ENCODE peak calls at places on chromosomes 4 and X, in five cellular contexts. V, N, H, R and U are unnamed samples.

GRCh38 chrX:125651426-125651825 is 331.8 kb downstream of the TEX13C start:
- DNase-seq in H (no peak), R (peak), N (no peak), V (no peak), U (no peak)

GRCh38 chrX:15600071-15600470 is 689 bp downstream of the ACE2 start:
- DNase-seq in H (no peak), V (no peak), R (no peak), N (no peak), U (no peak)

GRCh38 chr4:122480023-122480422 is 23.5 kb upstream of the IL2 start:
- DNase-seq in H (no peak), R (peak), N (no peak), V (peak), U (peak)

GRCh38 chr4:186627226-186627865 is 72.0 kb upstream of the MTNR1A start:
- DNase-seq in R (peak), H (peak), N (no peak), V (no peak), U (no peak)

GRCh38 chrX:43349363-43349762 is 306.7 kb upstream of the MAOA start:
- DNase-seq in N (no peak), H (no peak), R (peak), V (peak), U (no peak)

GRCh38 chrX:6383911-6384310 is 151.0 kb downstream of the VCX3A start:
- DNase-seq in H (no peak), V (no peak), N (no peak), R (no peak), U (no peak)

GRCh38 chr4:13523105-13523477 is 21.2 kb downstream of the NKX3-2 start:
- DNase-seq in N (no peak), H (no peak), R (no peak), V (no peak), U (no peak)

GRCh38 chr4:1109332-1109731 is 4.0 kb downstream of the RNF212 start:
- DNase-seq in N (no peak), V (no peak), R (no peak), H (no peak), U (no peak)

GRCh38 chr4:105184316-105184988 is 37.8 kb downstream of the TET2 start:
- DNase-seq in V (no peak), N (no peak), H (no peak), R (peak), U (no peak)

GRCh38 chrX:44157293-44157692 is 184.1 kb upstream of the NDP start:
- DNase-seq in H (no peak), R (no peak), N (no peak), V (no peak), U (no peak)

GRCh38 chrX:23248187-23248586 is 86.5 kb upstream of the PTCHD1 start:
- DNase-seq in N (no peak), R (no peak), V (no peak), H (no peak), U (no peak)

GRCh38 chrX:153873282-153874090 is 12.5 kb downstream of the L1CAM start:
- DNase-seq in R (no peak), N (no peak), H (no peak), V (peak), U (no peak)

GRCh38 chr4:142707397-142707796 is 138.7 kb downstream of the INPP4B start:
- DNase-seq in H (no peak), V (no peak), R (no peak), N (no peak), U (no peak)

GRCh38 chr4:140653718-140654515 is 85.2 kb upstream of the UCP1 start:
- DNase-seq in H (peak), N (no peak), R (peak), V (no peak), U (no peak)

DNA sequence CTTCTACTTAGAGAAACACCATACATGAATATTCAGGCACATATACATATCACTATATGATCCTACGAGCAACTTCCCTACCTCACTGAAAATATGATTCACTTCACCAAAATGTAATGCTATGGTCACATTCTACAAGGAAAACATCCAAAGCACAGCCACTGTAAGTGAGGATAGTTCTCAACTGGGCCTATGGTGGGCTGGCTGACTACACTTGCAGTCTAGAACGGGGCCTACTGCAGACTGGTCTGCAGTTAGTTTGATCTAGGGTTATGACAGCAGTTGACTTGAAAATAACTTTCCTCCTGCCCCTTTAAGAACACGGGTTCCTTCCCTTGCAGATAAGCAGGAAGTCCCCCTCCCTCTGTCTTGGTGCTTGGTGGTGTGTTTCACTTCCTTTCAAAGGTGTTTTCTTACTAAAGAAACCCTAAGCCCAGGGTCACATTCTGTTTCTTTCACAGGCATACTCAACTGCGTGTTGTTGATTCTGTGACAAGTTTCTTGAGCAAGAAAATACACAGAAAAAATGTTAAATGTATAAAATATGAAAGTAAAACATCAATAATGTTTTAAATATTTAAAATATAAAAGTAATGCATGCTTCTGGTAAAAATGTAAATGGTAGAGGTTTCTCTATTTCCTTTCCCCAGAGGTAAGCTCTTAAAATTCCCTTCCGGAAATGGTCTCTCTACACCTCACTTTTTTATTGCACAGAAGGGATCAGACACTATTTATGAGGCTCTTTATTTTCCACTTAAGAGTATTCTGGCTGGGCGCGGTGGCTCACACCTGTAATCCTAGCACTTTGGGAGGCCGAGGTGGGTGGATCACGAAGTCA is 18.0 kb upstream of the TMSB4X start:
- DNase-seq in N (no peak), V (no peak), R (peak), H (no peak), U (no peak)
- H3K4me3 ChIP-seq in N (no peak), V (no peak), R (no peak), H (no peak), U (no peak)

GRCh38 chr4:48197643-48198237 is 63.7 kb upstream of the TXK start:
- DNase-seq in V (no peak), R (no peak), H (no peak), N (no peak), U (no peak)
- H3K4me3 ChIP-seq in V (no peak), R (no peak), H (no peak), N (no peak), U (no peak)

GRCh38 chrX:133645977-133646750 is 230.9 kb upstream of the GPC4 start:
- DNase-seq in R (peak), N (no peak), H (no peak), V (no peak), U (no peak)
- H3K4me3 ChIP-seq in R (no peak), N (no peak), H (no peak), V (no peak), U (no peak)

GRCh38 chrX:361231-362145 is 25.2 kb downstream of the PPP2R3B start:
- DNase-seq in H (no peak), N (no peak), R (no peak), V (no peak), U (no peak)

GRCh38 chrX:360496-361150 is 26.1 kb downstream of the PPP2R3B start:
- DNase-seq in H (no peak), N (no peak), R (no peak), V (no peak), U (no peak)

GRCh38 chrX:362937-363620 is 23.6 kb downstream of the PPP2R3B start:
- DNase-seq in H (no peak), N (peak), V (no peak), R (no peak), U (no peak)

GRCh38 chrX:362351-362750 is 24.4 kb downstream of the PPP2R3B start:
- DNase-seq in V (no peak), R (no peak), N (peak), H (no peak), U (no peak)

GRCh38 chrX:363621-364375 is 22.9 kb downstream of the PPP2R3B start:
- DNase-seq in N (peak), V (no peak), R (no peak), H (no peak), U (no peak)
- H3K4me3 ChIP-seq in N (no peak), V (no peak), R (no peak), H (no peak), U (no peak)

GRCh38 chr4:73417973-73418372 is 13.9 kb downstream of the ALB start:
- DNase-seq in V (peak), H (no peak), N (no peak), R (peak), U (no peak)
- H3K4me3 ChIP-seq in V (no peak), H (no peak), N (no peak), R (no peak), U (no peak)